ENCODE peak calls at places on chromosomes 6 and 20, in nine cellular contexts. One of them, this sample, is unnamed.
A peak's percentile ranks its signal among the peaks of the same experiment; 100 is the strongest.

GRCh38 chr6:120874422-120874821 is 459.9 kb downstream of the TBC1D32 start:
- DNase-seq in NCI-H1417 treated with DMSO at 0.1 percent for 48 hours: no peak
- DNase-seq in GM23338: no peak
- DNase-seq in activated naive CD4-positive, alpha-beta T cell: no peak
- DNase-seq in bronchial epithelial cell: no peak
- DNase-seq in HT-29: no peak
- DNase-seq in EH: no peak
- DNase-seq in RPMI7951: no peak
- DNase-seq in ecto neural progenitor cell: no peak
- DNase-seq in this sample: no peak

GRCh38 chr20:58907481-58908137 is 55.1 kb downstream of the GNAS start:
- DNase-seq in ecto neural progenitor cell: no peak
- DNase-seq in activated naive CD4-positive, alpha-beta T cell: no peak
- DNase-seq in RPMI7951: peak; percentile 100
- DNase-seq in HT-29: peak; percentile 93
- DNase-seq in bronchial epithelial cell: peak; percentile 78
- DNase-seq in NCI-H1417 treated with DMSO at 0.1 percent for 48 hours: peak; percentile 74
- DNase-seq in EH: peak; percentile 100
- DNase-seq in GM23338: no peak
- DNase-seq in this sample: peak; percentile 97

GRCh38 chr6:33668914-33669313 is 42.6 kb downstream of the UQCC2 start:
- DNase-seq in EH: no peak
- DNase-seq in NCI-H1417 treated with DMSO at 0.1 percent for 48 hours: no peak
- DNase-seq in ecto neural progenitor cell: no peak
- DNase-seq in activated naive CD4-positive, alpha-beta T cell: no peak
- DNase-seq in HT-29: peak; percentile 86
- DNase-seq in GM23338: no peak
- DNase-seq in RPMI7951: no peak
- DNase-seq in bronchial epithelial cell: peak; percentile 83
- DNase-seq in this sample: no peak

GRCh38 chr6:16742116-16742515 is 19.1 kb downstream of the ATXN1 start:
- DNase-seq in GM23338: no peak
- DNase-seq in ecto neural progenitor cell: no peak
- DNase-seq in NCI-H1417 treated with DMSO at 0.1 percent for 48 hours: no peak
- DNase-seq in EH: peak; percentile 58
- DNase-seq in activated naive CD4-positive, alpha-beta T cell: no peak
- DNase-seq in HT-29: no peak
- DNase-seq in RPMI7951: peak; percentile 51
- DNase-seq in bronchial epithelial cell: no peak
- DNase-seq in this sample: no peak

GRCh38 chr20:63829943-63830820 is 882 bp downstream of the ZBTB46 start:
- DNase-seq in RPMI7951: no peak
- DNase-seq in NCI-H1417 treated with DMSO at 0.1 percent for 48 hours: peak; percentile 6
- DNase-seq in activated naive CD4-positive, alpha-beta T cell: no peak
- DNase-seq in bronchial epithelial cell: no peak
- DNase-seq in GM23338: peak; percentile 61
- DNase-seq in HT-29: no peak
- DNase-seq in EH: no peak
- DNase-seq in ecto neural progenitor cell: peak; percentile 65
- DNase-seq in this sample: no peak

GRCh38 chr6:116314878-116315277 is 35.1 kb upstream of the TSPYL1 start:
- DNase-seq in activated naive CD4-positive, alpha-beta T cell: no peak
- DNase-seq in HT-29: no peak
- DNase-seq in bronchial epithelial cell: peak; percentile 9
- DNase-seq in NCI-H1417 treated with DMSO at 0.1 percent for 48 hours: no peak
- DNase-seq in EH: no peak
- DNase-seq in GM23338: no peak
- DNase-seq in ecto neural progenitor cell: no peak
- DNase-seq in RPMI7951: no peak
- DNase-seq in this sample: no peak

GRCh38 chr6:100719883-100720682 is 161.0 kb downstream of the ASCC3 start:
- DNase-seq in NCI-H1417 treated with DMSO at 0.1 percent for 48 hours: no peak
- DNase-seq in ecto neural progenitor cell: no peak
- DNase-seq in activated naive CD4-positive, alpha-beta T cell: no peak
- DNase-seq in GM23338: peak; percentile 33
- DNase-seq in EH: peak; percentile 48
- DNase-seq in HT-29: peak; percentile 58
- DNase-seq in RPMI7951: peak; percentile 38
- DNase-seq in bronchial epithelial cell: peak; percentile 44
- DNase-seq in this sample: no peak

GRCh38 chr6:15431762-15432495 is 186.1 kb downstream of the JARID2 start:
- DNase-seq in HT-29: no peak
- DNase-seq in EH: peak; percentile 59
- DNase-seq in ecto neural progenitor cell: no peak
- DNase-seq in activated naive CD4-positive, alpha-beta T cell: no peak
- DNase-seq in bronchial epithelial cell: peak; percentile 53
- DNase-seq in NCI-H1417 treated with DMSO at 0.1 percent for 48 hours: no peak
- DNase-seq in RPMI7951: peak; percentile 74
- DNase-seq in GM23338: no peak
- DNase-seq in this sample: no peak

GRCh38 chr6:166707045-166707444 is 80.0 kb upstream of the RPS6KA2 start:
- DNase-seq in EH: peak; percentile 20
- DNase-seq in ecto neural progenitor cell: peak; percentile 80
- DNase-seq in bronchial epithelial cell: peak; percentile 32
- DNase-seq in HT-29: peak; percentile 64
- DNase-seq in RPMI7951: no peak
- DNase-seq in NCI-H1417 treated with DMSO at 0.1 percent for 48 hours: no peak
- DNase-seq in GM23338: peak; percentile 78
- DNase-seq in activated naive CD4-positive, alpha-beta T cell: no peak
- DNase-seq in this sample: no peak

GRCh38 chr20:17622851-17623508 is 53.1 kb downstream of the DSTN start:
- DNase-seq in bronchial epithelial cell: no peak
- DNase-seq in HT-29: no peak
- DNase-seq in EH: no peak
- DNase-seq in ecto neural progenitor cell: no peak
- DNase-seq in NCI-H1417 treated with DMSO at 0.1 percent for 48 hours: no peak
- DNase-seq in GM23338: no peak
- DNase-seq in activated naive CD4-positive, alpha-beta T cell: no peak
- DNase-seq in RPMI7951: no peak
- DNase-seq in this sample: no peak

This sample was measured in right atrium auricular region.